ENCODE peak calls at places on chromosomes 16 and 17, in five cellular contexts. V is heart left ventricle, Y is vagina, R is ovary, N is PC-9. I is an unnamed sample. For H3K4me1 and H3K9me3, the result is how much of the 10 kb centered on the place peaks cover.

GRCh38 chr17:70327723-70328122 is 158.4 kb downstream of the KCNJ2 start:
- DNase-seq in V (no peak), Y (no peak), R (no peak), N (no peak), I (no peak)

GRCh38 chr17:43456661-43457361 is 27.0 kb upstream of the DHX8 start:
- DNase-seq in V (no peak), Y (no peak), R (no peak), N (no peak), I (no peak)

GRCh38 chr17:41417576-41418015 is 6.8 kb downstream of the KRT37 start:
- DNase-seq in V (no peak), Y (no peak), R (no peak), N (peak), I (no peak)

GRCh38 chr17:73323622-73324455 is 12.0 kb upstream of the CDC42EP4 start:
- DNase-seq in V (no peak), Y (no peak), R (peak), N (no peak), I (no peak)

GRCh38 chr17:30323895-30324319 is 9.9 kb downstream of the TMIGD1 start:
- DNase-seq in V (no peak), Y (no peak), R (no peak), N (no peak), I (no peak)

GRCh38 chr17:34981538-34982241 is 1.4 kb downstream of the LIG3 start:
- DNase-seq in V (no peak), Y (no peak), R (no peak), N (no peak), I (no peak)

GRCh38 chr17:51346218-51346982 is 86.1 kb downstream of the UTP18 start:
- DNase-seq in V (no peak), Y (no peak), R (no peak), N (no peak), I (no peak)

GRCh38 chr16:30458561-30459394 is 13.1 kb upstream of the SEPHS2 start:
- DNase-seq in V (peak), Y (no peak), R (no peak), N (no peak), I (no peak)

GRCh38 chr16:50311891-50312501 is 45.6 kb downstream of the ADCY7 start:
- DNase-seq in V (no peak), Y (no peak), R (no peak), N (no peak), I (no peak)

GRCh38 chr17:42365136-42365535 is 23.1 kb downstream of the STAT3 start:
- DNase-seq in V (no peak), Y (no peak), R (no peak), N (no peak), I (no peak)

GRCh38 chr17:55664287-55664686 is 58.4 kb downstream of the TMEM100 start:
- DNase-seq in V (no peak), Y (no peak), R (no peak), N (no peak), I (no peak)

GRCh38 chr17:63838586-63839184 is 3.8 kb downstream of the SMARCD2 start:
- DNase-seq in V (peak), Y (no peak), R (peak), N (peak), I (peak)

GRCh38 chr16:73231969-73232554 is 184.1 kb upstream of the ZFHX3 start:
- DNase-seq in V (no peak), Y (no peak), R (peak), N (no peak), I (peak)

GRCh38 chr17:82950525-82951102 is 110.8 kb upstream of the ZNF750 start:
- DNase-seq in V (no peak), Y (no peak), R (peak), N (no peak), I (no peak)

GRCh38 chr16:72677662-72678447 is 370.1 kb downstream of the ZFHX3 start:
- DNase-seq in V (no peak), Y (no peak), R (no peak), N (no peak), I (no peak)

GRCh38 chr16:54110582-54110981 is 176.0 kb downstream of the IRX3 start:
- DNase-seq in V (no peak), Y (no peak), R (no peak), N (no peak), I (no peak)

GRCh38 chr17:60661489-60661888 is 16.2 kb upstream of the BCAS3 start:
- DNase-seq in V (no peak), Y (no peak), R (no peak), N (no peak), I (no peak)

GRCh38 chr16:85682516-85682915 is 6.2 kb downstream of the GINS2 start:
- DNase-seq in V (no peak), Y (no peak), R (no peak), N (no peak), I (no peak)
- H3K4me1 ChIP-seq in V (under half), Y (under half), R (under half), N (under half), I (under half)

GRCh38 chr16:85752511-85753420 is 1.9 kb upstream of the C16orf74 start:
- DNase-seq in V (no peak), Y (no peak), R (peak), N (no peak), I (peak)
- TF ChIP-seq CTCF in V (no peak), Y (no peak), R (no peak), N (no peak), I (peak)

GRCh38 chr16:82990155-82990554 is 363.4 kb downstream of the CDH13 start:
- DNase-seq in V (no peak), Y (no peak), R (no peak), N (no peak), I (no peak)
- H3K9me3 ChIP-seq in V (under half), Y (under half), R (under half), N (under half), I (under half)

DNA sequence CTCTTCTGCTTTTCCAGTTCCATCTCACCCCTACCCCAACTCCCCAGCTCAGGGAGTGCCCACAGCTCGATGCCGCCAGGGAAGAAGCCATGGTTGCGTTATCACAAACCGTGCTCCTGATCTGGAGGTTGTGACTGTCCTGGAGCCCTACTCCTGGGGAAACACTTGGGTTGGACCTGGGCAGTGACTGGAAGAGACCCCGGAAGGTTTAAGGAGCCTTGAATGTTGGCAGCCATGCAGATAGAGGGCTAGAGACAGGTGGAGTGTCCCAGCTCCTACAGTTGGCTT is 2.6 kb downstream of the MMP15 start:
- DNase-seq in V (no peak), Y (no peak), R (no peak), N (no peak), I (no peak)
- H3K4me1 ChIP-seq in V (half or more), Y (under half), R (under half), N (under half), I (under half)

GRCh38 chr16:86251682-86252081 is 258.6 kb upstream of the FOXF1 start:
- DNase-seq in V (no peak), Y (no peak), R (no peak), N (no peak), I (no peak)
- TF ChIP-seq CTCF in V (no peak), Y (no peak), R (no peak), N (no peak), I (no peak)

DNA sequence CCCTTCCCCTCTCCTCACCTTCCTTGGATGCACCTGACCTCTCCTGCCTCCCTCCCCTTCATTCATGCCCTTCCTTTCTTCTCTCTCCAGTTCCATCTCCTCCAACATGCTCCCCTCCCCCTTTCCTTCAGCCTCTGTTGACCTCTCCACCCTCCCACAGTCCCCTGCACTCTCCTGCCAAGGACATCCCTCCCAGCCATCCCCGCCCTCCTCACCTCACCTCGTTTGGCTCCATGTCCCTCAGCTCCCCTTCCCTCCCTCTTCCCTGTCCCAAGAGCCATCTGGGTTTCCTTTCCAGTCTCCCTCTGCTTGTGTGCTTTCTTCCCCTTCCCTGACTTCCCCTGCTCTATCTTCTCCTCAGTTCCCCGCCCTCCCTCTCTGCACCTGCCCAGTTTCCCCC is 819.7 kb downstream of the KCNJ18 start:
- DNase-seq in V (no peak), Y (peak), R (no peak), N (no peak), I (no peak)
- H3K9me3 ChIP-seq in V (under half), Y (under half), R (under half), N (under half), I (under half)

GRCh38 chr17:57338257-57338919 is 82.1 kb downstream of the MSI2 start:
- DNase-seq in V (no peak), Y (no peak), R (no peak), N (no peak), I (no peak)

GRCh38 chr17:57337390-57337789 is 81.1 kb downstream of the MSI2 start:
- DNase-seq in V (no peak), Y (no peak), R (no peak), N (no peak), I (no peak)

GRCh38 chr17:57332501-57332900 is 76.2 kb downstream of the MSI2 start:
- DNase-seq in V (no peak), Y (no peak), R (no peak), N (no peak), I (no peak)

GRCh38 chr17:57331423-57331822 is 75.1 kb downstream of the MSI2 start:
- DNase-seq in V (no peak), Y (no peak), R (no peak), N (no peak), I (no peak)

DNA sequence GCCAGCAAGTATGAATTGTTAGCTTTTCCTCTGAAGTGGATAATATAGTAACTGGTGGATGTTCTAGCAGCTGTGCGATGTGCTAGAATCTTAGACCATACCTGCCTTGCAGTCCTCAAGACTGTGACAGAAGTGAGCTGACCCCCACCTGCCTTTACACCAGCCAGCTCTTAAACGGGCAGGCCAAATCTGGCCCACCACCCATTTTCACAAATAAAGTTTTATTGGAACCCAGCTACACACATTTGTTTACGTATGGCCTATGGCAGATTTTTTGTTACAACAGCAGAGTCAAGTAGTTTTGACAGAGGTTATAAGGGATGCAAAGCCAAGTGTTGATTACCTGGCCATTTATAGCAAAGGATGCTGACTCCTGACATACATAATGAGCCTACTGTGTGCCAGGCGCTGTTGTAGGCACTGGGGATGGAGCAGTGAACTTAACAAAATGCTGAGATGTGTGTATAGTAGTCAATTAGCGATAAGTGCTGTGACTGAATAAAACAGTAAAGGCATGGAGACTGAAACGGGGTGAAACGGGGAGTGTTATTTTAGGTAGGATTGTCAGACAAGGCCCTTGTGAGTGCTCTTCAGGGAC is 79.0 kb downstream of the MSI2 start:
- DNase-seq in V (no peak), Y (no peak), R (no peak), N (no peak), I (no peak)
- H3K4me1 ChIP-seq in V (under half), Y (under half), R (under half), N (under half), I (under half)

GRCh38 chr17:49692751-49693150 is 14.9 kb upstream of the SPOP start:
- DNase-seq in V (no peak), Y (no peak), R (no peak), N (no peak), I (no peak)

GRCh38 chr17:49696233-49696761 is 11.5 kb downstream of the SLC35B1 start:
- DNase-seq in V (no peak), Y (no peak), R (no peak), N (no peak), I (no peak)

GRCh38 chr17:49694847-49695697 is 12.7 kb downstream of the SLC35B1 start:
- DNase-seq in V (peak), Y (no peak), R (peak), N (peak), I (peak)

GRCh38 chr17:49698005-49698404 is 9.8 kb downstream of the SLC35B1 start:
- DNase-seq in V (no peak), Y (no peak), R (no peak), N (no peak), I (no peak)

GRCh38 chr17:49695698-49696232 is 12.0 kb downstream of the SLC35B1 start:
- DNase-seq in V (no peak), Y (no peak), R (no peak), N (no peak), I (no peak)
- TF ChIP-seq CTCF in V (no peak), Y (no peak), R (no peak), N (no peak), I (no peak)

DNA sequence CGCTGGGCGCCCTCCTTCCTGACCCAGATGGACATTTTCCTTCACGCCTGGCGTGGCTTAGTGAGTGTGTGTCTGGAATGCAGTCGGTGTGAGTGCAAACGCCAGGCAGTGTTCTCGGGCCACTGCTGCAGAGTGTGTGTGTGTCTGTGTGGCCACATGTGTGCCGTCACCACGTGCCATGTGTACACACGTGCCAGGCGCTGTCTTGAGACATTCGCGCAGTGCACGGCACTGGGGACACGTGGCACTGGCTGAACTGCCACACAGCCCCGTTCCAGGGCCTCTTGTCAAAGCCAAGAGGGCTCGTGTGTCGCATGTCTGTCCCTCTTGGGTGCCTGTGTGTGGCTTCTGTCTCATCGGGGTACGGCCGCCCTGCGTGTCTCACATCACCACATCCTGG is 28.8 kb downstream of the MAPK8IP3 start:
- DNase-seq in V (no peak), Y (no peak), R (no peak), N (no peak), I (no peak)
- H3K9me3 ChIP-seq in V (under half), Y (under half), R (under half), N (under half), I (under half)